ENCODE peak calls at places on chromosomes 12 and 14, in four cellular contexts. X is ascending aorta, W is ovary, Z is A549. V is an unnamed sample. For H3K4me1, the result is how much of the 10 kb centered on the place peaks cover.

GRCh38 chr14:55136868-55137785 is 8.1 kb downstream of the LGALS3 start:
- DNase-seq in X (peak), Z (no peak), W (peak), V (peak)

GRCh38 chr14:101927859-101928258 is 36.5 kb upstream of the DYNC1H1 start:
- DNase-seq in Z (no peak), X (peak), W (peak), V (peak)

GRCh38 chr12:49340095-49340870 is 3.3 kb upstream of the C1QL4 start:
- DNase-seq in X (no peak), W (no peak), Z (no peak), V (no peak)

GRCh38 chr12:13205809-13206559 is 9.5 kb downstream of the EMP1 start:
- DNase-seq in Z (peak), X (no peak), W (no peak), V (no peak)

GRCh38 chr12:46950116-46950515 is 124.3 kb upstream of the SLC38A4 start:
- DNase-seq in Z (no peak), X (no peak), W (no peak), V (no peak)

GRCh38 chr12:118188690-118189371 is 52.9 kb downstream of the PEBP1 start:
- DNase-seq in X (no peak), W (peak), Z (no peak), V (no peak)

GRCh38 chr14:33175951-33176350 is 237.3 kb downstream of the NPAS3 start:
- DNase-seq in X (no peak), Z (no peak), W (no peak), V (no peak)

GRCh38 chr14:101075801-101076413 is 172.4 kb upstream of the RTL1 start:
- DNase-seq in Z (no peak), X (peak), W (no peak), V (peak)

GRCh38 chr12:1706284-1707016 is 15.6 kb downstream of the ADIPOR2 start:
- DNase-seq in W (no peak), X (no peak), Z (peak), V (no peak)

GRCh38 chr12:124754949-124755800 is 108.5 kb downstream of the SCARB1 start:
- DNase-seq in Z (no peak), X (peak), W (peak), V (peak)

GRCh38 chr12:26135010-26135420 is 10.2 kb upstream of the BHLHE41 start:
- DNase-seq in W (peak), Z (no peak), X (peak), V (peak)

GRCh38 chr12:6478406-6478805 is 7.9 kb upstream of the VAMP1 start:
- DNase-seq in X (no peak), Z (no peak), W (no peak), V (no peak)

GRCh38 chr12:117671734-117672133 is 297.1 kb downstream of the KSR2 start:
- DNase-seq in X (no peak), Z (peak), W (no peak), V (no peak)

GRCh38 chr14:67240168-67240932 is 885 bp upstream of the PALS1 start:
- DNase-seq in X (peak), Z (peak), W (no peak), V (peak)
- H3K27ac ChIP-seq in X (peak), Z (peak), W (peak), V (peak)

GRCh38 chr12:109830718-109831117 is 2.5 kb downstream of the TRPV4 start:
- DNase-seq in X (no peak), W (no peak), Z (no peak), V (no peak)

GRCh38 chr12:109832534-109833306 is 478 bp downstream of the TRPV4 start:
- DNase-seq in Z (no peak), X (no peak), W (no peak), V (no peak)

GRCh38 chr12:109830267-109830666 is 2.9 kb downstream of the TRPV4 start:
- DNase-seq in W (no peak), X (no peak), Z (no peak), V (no peak)

GRCh38 chr12:109831929-109832328 is 1.3 kb downstream of the TRPV4 start:
- DNase-seq in X (no peak), W (no peak), Z (no peak), V (no peak)

GRCh38 chr12:109831365-109831764 is 1.8 kb downstream of the TRPV4 start:
- DNase-seq in Z (no peak), W (no peak), X (no peak), V (no peak)
- H3K4me3 ChIP-seq in Z (no peak), W (no peak), X (no peak), V (no peak)

GRCh38 chr12:111758120-111758561 is 8.6 kb upstream of the ALDH2 start:
- DNase-seq in X (no peak), W (no peak), Z (no peak), V (peak)
- H3K4me1 ChIP-seq in X (under half), W (under half), Z (under half), V (under half)

GRCh38 chr14:51018521-51018920 is 74.2 kb upstream of the PYGL start:
- DNase-seq in Z (no peak), W (no peak), X (no peak), V (no peak)
- H3K27ac ChIP-seq in Z (no peak), W (no peak), X (no peak), V (no peak)

DNA sequence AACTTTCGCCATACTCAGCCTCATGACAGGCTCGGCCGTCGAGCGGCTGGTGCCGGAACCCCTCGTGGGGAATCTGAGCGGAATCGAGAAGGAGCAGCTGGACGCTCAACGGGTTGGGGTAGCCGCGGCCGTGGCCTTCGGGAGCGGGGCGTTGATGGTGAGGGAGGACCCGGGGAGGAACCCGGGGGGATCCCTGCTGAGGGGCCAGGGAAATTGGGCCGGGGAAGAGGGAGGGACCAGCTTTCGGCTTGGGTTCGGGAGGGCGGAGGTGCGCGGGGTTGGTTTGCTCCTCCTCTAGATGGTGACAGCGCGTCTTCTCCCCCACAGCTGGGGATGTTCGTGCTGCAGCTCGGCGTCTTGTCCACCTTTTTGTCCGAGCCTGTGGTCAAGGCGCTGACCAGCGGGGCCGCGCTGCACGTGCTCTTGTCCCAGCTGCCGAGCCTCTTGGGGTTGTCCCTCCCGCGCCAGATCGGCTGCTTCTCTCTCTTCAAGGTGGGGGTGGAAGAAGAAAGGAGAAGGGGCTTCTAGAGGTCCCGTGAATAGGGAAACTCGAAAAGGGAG is 9.8 kb downstream of the ARHGEF25 start:
- DNase-seq in X (no peak), W (no peak), Z (no peak), V (no peak)
- H3K4me3 ChIP-seq in X (peak), W (no peak), Z (peak), V (no peak)

GRCh38 chr12:68454855-68455254 is 122.7 kb upstream of the MDM1 start:
- DNase-seq in Z (no peak), X (no peak), W (no peak), V (no peak)

GRCh38 chr12:68451261-68452091 is 119.3 kb upstream of the MDM1 start:
- DNase-seq in Z (no peak), W (peak), X (peak), V (peak)

GRCh38 chr12:68450947-68451260 is 118.7 kb upstream of the MDM1 start:
- DNase-seq in W (no peak), X (no peak), Z (no peak), V (no peak)

GRCh38 chr12:68453876-68454275 is 121.7 kb upstream of the MDM1 start:
- DNase-seq in W (no peak), X (no peak), Z (no peak), V (no peak)

GRCh38 chr12:68453278-68453677 is 121.1 kb upstream of the MDM1 start:
- DNase-seq in W (no peak), X (no peak), Z (no peak), V (no peak)
- H3K4me1 ChIP-seq in W (under half), X (under half), Z (under half), V (under half)

DNA sequence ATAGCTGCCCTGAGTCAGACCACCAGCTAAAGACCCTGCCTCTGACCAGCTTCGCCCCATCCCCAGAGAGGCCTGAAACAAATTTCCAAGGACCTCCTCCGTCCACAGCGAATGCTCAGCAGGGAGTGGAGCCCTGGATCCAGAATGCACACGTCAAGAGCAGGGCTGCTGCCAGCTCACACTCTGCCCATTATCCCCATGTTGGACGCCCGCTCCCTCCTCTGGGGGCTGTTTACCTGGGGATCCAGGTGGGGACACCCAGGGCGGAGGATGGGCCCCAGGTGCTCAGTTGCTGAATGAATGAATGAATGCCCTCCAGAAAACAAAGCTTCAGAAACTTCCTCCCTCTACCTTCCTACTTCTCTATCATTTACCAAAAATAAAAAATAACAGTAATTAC is 18.1 kb downstream of the BCL11B start:
- DNase-seq in Z (no peak), X (no peak), W (no peak), V (no peak)
- H3K27ac ChIP-seq in Z (no peak), X (no peak), W (no peak), V (no peak)

GRCh38 chr14:63564318-63564717 is 21.1 kb upstream of the PPP2R5E start:
- DNase-seq in X (peak), Z (peak), W (no peak), V (no peak)
- H3K4me3 ChIP-seq in X (no peak), Z (no peak), W (no peak), V (no peak)

GRCh38 chr14:52072266-52072780 is 3.5 kb upstream of the NID2 start:
- DNase-seq in W (no peak), Z (no peak), X (no peak), V (no peak)
- H3K4me1 ChIP-seq in W (under half), Z (under half), X (under half), V (under half)

V was measured in lung.